ENCODE peak calls at places on chromosomes 6 and 20, in six cellular contexts. N, W, U, Q, O and J are unnamed samples.

GRCh38 chr6:161836643-161837448 is 563.0 kb upstream of the AGPAT4 start:
- DNase-seq in Q (no peak), U (no peak), O (no peak), N (no peak), W (no peak), J (no peak)

GRCh38 chr6:89834884-89835792 is 5.5 kb downstream of the CASP8AP2 start:
- DNase-seq in U (no peak), O (no peak), Q (no peak), N (peak; percentile 25), W (no peak), J (no peak)

GRCh38 chr20:32456869-32457421 is 98.8 kb downstream of the ASXL1 start:
- DNase-seq in W (no peak), N (peak; percentile 56), Q (no peak), U (peak; percentile 91), O (no peak), J (no peak)

GRCh38 chr6:97186416-97186999 is 96.5 kb downstream of the MMS22L start:
- DNase-seq in O (peak; percentile 45), W (peak; percentile 51), U (peak; percentile 32), N (peak; percentile 66), Q (peak; percentile 28), J (no peak)

GRCh38 chr6:12309070-12309469 is 18.9 kb downstream of the EDN1 start:
- DNase-seq in U (no peak), N (no peak), W (no peak), O (no peak), Q (no peak), J (no peak)

GRCh38 chr6:34917626-34918285 is 28.7 kb downstream of the ANKS1A start:
- DNase-seq in N (no peak), U (no peak), O (no peak), W (no peak), Q (no peak), J (no peak)

GRCh38 chr6:31690231-31691077 is 9.6 kb upstream of the LY6G5C start:
- DNase-seq in O (no peak), N (no peak), U (no peak), Q (no peak), W (no peak), J (no peak)

GRCh38 chr6:126650931-126651330 is 311.0 kb downstream of the CENPW start:
- DNase-seq in Q (no peak), W (no peak), N (no peak), O (no peak), U (no peak), J (no peak)

GRCh38 chr6:20312581-20312980 is 89.1 kb upstream of the E2F3 start:
- DNase-seq in Q (no peak), N (no peak), U (no peak), O (no peak), W (no peak), J (no peak)

GRCh38 chr6:139124887-139125672 is 9.8 kb upstream of the HECA start:
- DNase-seq in O (no peak), N (peak; percentile 75), W (peak; percentile 60), U (no peak), Q (no peak), J (no peak)

GRCh38 chr20:52840041-52840440 is 132.1 kb upstream of the TSHZ2 start:
- DNase-seq in N (no peak), W (no peak), O (no peak), Q (no peak), U (no peak), J (no peak)

GRCh38 chr6:46706464-46706863 is 18.8 kb downstream of the TDRD6 start:
- DNase-seq in U (no peak), N (no peak), O (no peak), Q (no peak), W (no peak), J (no peak)

GRCh38 chr20:63706852-63707557 is 771 bp downstream of the ARFRP1 start:
- DNase-seq in Q (no peak), N (peak; percentile 67), O (peak; percentile 21), U (peak; percentile 12), W (peak; percentile 45), J (no peak)

GRCh38 chr6:63556369-63556768 is 15.9 kb upstream of the LOC128125822 start:
- DNase-seq in N (no peak), Q (no peak), O (no peak), U (no peak), W (no peak), J (no peak)

GRCh38 chr6:84332139-84333034 is 104.9 kb upstream of the CEP162 start:
- DNase-seq in O (no peak), N (no peak), Q (no peak), W (no peak), U (no peak), J (no peak)

GRCh38 chr20:62641749-62642665 is at the start of gene SLCO4A1:
- DNase-seq in N (peak; percentile 90), O (peak; percentile 85), U (peak; percentile 32), W (peak; percentile 84), Q (no peak), J (no peak)

GRCh38 chr6:69294407-69294806 is 502.4 kb downstream of the LMBRD1 start:
- DNase-seq in O (no peak), U (no peak), N (no peak), W (no peak), Q (no peak), J (no peak)

GRCh38 chr20:14888172-14888571 is 550.8 kb upstream of the FLRT3 start:
- DNase-seq in U (no peak), N (no peak), W (no peak), Q (no peak), O (no peak), J (no peak)

GRCh38 chr6:105594821-105595220 is 191.9 kb upstream of the PREP start:
- DNase-seq in W (no peak), N (no peak), Q (no peak), O (no peak), U (no peak), J (no peak)

GRCh38 chr20:38302721-38303120 is 1.2 kb upstream of the BPI start:
- DNase-seq in W (no peak), N (no peak), U (no peak), O (no peak), Q (no peak), J (no peak)

GRCh38 chr6:13655700-13656099 is 40.6 kb downstream of the NOL7 start:
- DNase-seq in N (no peak), W (no peak), O (no peak), U (no peak), Q (no peak), J (no peak)

GRCh38 chr6:4858194-4859028 is 82.2 kb downstream of the CDYL start:
- DNase-seq in U (no peak), W (no peak), N (no peak), Q (no peak), O (no peak), J (no peak)

GRCh38 chr6:156017838-156018237 is 562.2 kb upstream of the NOX3 start:
- DNase-seq in Q (peak; percentile 10), W (no peak), O (no peak), U (no peak), N (no peak), J (peak; percentile 20)

GRCh38 chr6:6975395-6976111 is 132.2 kb upstream of the RREB1 start:
- DNase-seq in N (no peak), W (peak; percentile 58), U (no peak), Q (no peak), O (no peak), J (no peak)

GRCh38 chr6:41966214-41966920 is 24.8 kb upstream of the CCND3 start:
- DNase-seq in N (no peak), U (no peak), Q (no peak), W (no peak), O (no peak), J (no peak)

GRCh38 chr20:15847415-15847814 is 725.8 kb downstream of the KIF16B start:
- DNase-seq in W (no peak), O (no peak), Q (no peak), U (no peak), N (no peak), J (no peak)

GRCh38 chr20:53666144-53666543 is 72.5 kb upstream of the ZNF217 start:
- DNase-seq in O (no peak), Q (no peak), N (no peak), W (no peak), U (no peak), J (no peak)

GRCh38 chr6:19413323-19413722 is 423.8 kb upstream of the ID4 start:
- DNase-seq in N (no peak), W (no peak), O (no peak), Q (no peak), U (no peak), J (no peak)

GRCh38 chr6:84392292-84392691 is 164.8 kb upstream of the CEP162 start:
- DNase-seq in O (no peak), U (no peak), Q (no peak), W (no peak), N (no peak), J (no peak)

GRCh38 chr6:15871211-15871770 is 208.5 kb upstream of the DTNBP1 start:
- DNase-seq in O (no peak), W (no peak), U (no peak), Q (no peak), N (no peak), J (no peak)

GRCh38 chr6:112085666-112086065 is 1.6 kb downstream of the TUBE1 start:
- DNase-seq in O (no peak), W (peak; percentile 50), N (no peak), U (no peak), Q (no peak), J (no peak)

GRCh38 chr20:24766826-24767622 is 182.0 kb upstream of the CST7 start:
- DNase-seq in O (no peak), W (no peak), U (no peak), N (no peak), Q (no peak), J (no peak)

GRCh38 chr20:63116412-63117106 is 99.4 kb downstream of the YTHDF1 start:
- DNase-seq in U (peak; percentile 67), O (no peak), W (no peak), N (peak; percentile 29), Q (no peak), J (no peak)

GRCh38 chr6:31663961-31664789 is 622 bp downstream of the GPANK1 start:
- DNase-seq in Q (peak; percentile 60), N (no peak), O (no peak), U (no peak), W (peak; percentile 62), J (peak; percentile 53)

GRCh38 chr6:170174124-170174770 is 116.6 kb downstream of the DLL1 start:
- DNase-seq in Q (no peak), O (no peak), N (no peak), U (no peak), W (no peak), J (no peak)

GRCh38 chr6:6825986-6826901 is 237.7 kb downstream of the LY86 start:
- DNase-seq in W (peak; percentile 58), O (no peak), N (no peak), U (no peak), Q (no peak), J (no peak)

GRCh38 chr6:158830736-158831135 is 11.6 kb upstream of the EZR start:
- DNase-seq in U (no peak), O (no peak), Q (no peak), W (no peak), N (no peak), J (no peak)